ENCODE peak calls at places on chromosomes 11 and 22, in seven cellular contexts. Z is foreskin keratinocyte, J is fibroblast of pulmonary artery, Q is A172, M is small intestine, X is dermis blood vessel endothelial cell, Y is SW480. D is an unnamed sample.

GRCh38 chr11:129973809-129974208 is 28.8 kb downstream of the PRDM10 start:
- DNase-seq in Q (no peak), J (no peak), Y (peak; percentile 32), M (no peak), Z (no peak), X (no peak), D (no peak)

GRCh38 chr11:116696381-116696941 is 76.3 kb downstream of the BUD13 start:
- DNase-seq in Y (peak; percentile 85), Q (peak; percentile 47), X (no peak), M (no peak), J (no peak), Z (no peak), D (no peak)

GRCh38 chr11:11069741-11070550 is 212.1 kb upstream of the ZBED5 start:
- DNase-seq in M (no peak), X (no peak), Y (no peak), Z (no peak), Q (no peak), J (no peak), D (no peak)

GRCh38 chr22:47206819-47207218 is 444.4 kb downstream of the TBC1D22A start:
- DNase-seq in Y (peak; percentile 49), X (no peak), M (peak; percentile 43), Q (no peak), Z (no peak), J (no peak), D (no peak)

GRCh38 chr11:12811861-12812260 is 137.6 kb downstream of the TEAD1 start:
- DNase-seq in Y (peak; percentile 88), J (no peak), Q (no peak), Z (no peak), M (no peak), X (no peak), D (no peak)

GRCh38 chr11:35097814-35098213 is 41.2 kb upstream of the CD44 start:
- DNase-seq in M (no peak), Q (no peak), X (no peak), J (no peak), Y (no peak), Z (no peak), D (no peak)

GRCh38 chr11:69545976-69546617 is 64.6 kb downstream of the LINC01488 start:
- DNase-seq in J (no peak), X (no peak), M (no peak), Q (no peak), Z (no peak), Y (no peak), D (no peak)

GRCh38 chr22:30196867-30197336 is 49.7 kb downstream of the LIF start:
- DNase-seq in X (no peak), Z (no peak), Y (no peak), J (no peak), Q (no peak), M (no peak), D (no peak)

GRCh38 chr11:60880635-60881282 is 13.4 kb downstream of the ZP1 start:
- DNase-seq in J (no peak), Y (no peak), X (no peak), M (no peak), Z (no peak), Q (no peak), D (no peak)

GRCh38 chr11:13261600-13262061 is 16.0 kb upstream of the BMAL1 start:
- DNase-seq in Q (peak; percentile 96), Z (peak; percentile 94), J (peak; percentile 82), M (peak; percentile 29), Y (peak; percentile 91), X (peak; percentile 84), D (no peak)

GRCh38 chr11:118606844-118607228 is 579 bp upstream of the PHLDB1 start:
- DNase-seq in X (no peak), M (no peak), Y (no peak), Q (no peak), J (no peak), Z (no peak), D (no peak)

GRCh38 chr11:23155503-23155902 is 295.2 kb upstream of the CCDC179 start:
- DNase-seq in Z (no peak), Q (no peak), Y (no peak), M (no peak), J (no peak), X (no peak), D (no peak)

GRCh38 chr22:30062256-30062655 is 18.0 kb upstream of the HORMAD2 start:
- DNase-seq in Z (no peak), J (no peak), M (no peak), Y (no peak), Q (no peak), X (no peak), D (no peak)

GRCh38 chr11:123173040-123173855 is 21.8 kb downstream of the CLMP start:
- DNase-seq in Y (peak; percentile 83), Z (peak; percentile 96), J (peak; percentile 92), Q (peak; percentile 86), X (no peak), M (no peak), D (no peak)

GRCh38 chr11:77672276-77672675 is 34.7 kb upstream of the CLNS1A start:
- DNase-seq in Z (no peak), M (peak; percentile 46), X (no peak), J (peak; percentile 95), Q (peak; percentile 98), Y (no peak), D (no peak)

GRCh38 chr22:29330753-29331152 is 15.3 kb upstream of the RASL10A start:
- DNase-seq in Z (no peak), M (no peak), Y (no peak), X (peak; percentile 76), Q (peak; percentile 79), J (peak; percentile 79), D (no peak)

GRCh38 chr11:65217441-65218423 is 36.0 kb downstream of the CAPN1 start:
- DNase-seq in X (no peak), Z (no peak), Q (no peak), Y (no peak), J (no peak), M (no peak), D (no peak)

GRCh38 chr11:2129699-2130366 is 9.4 kb downstream of the IGF2 start:
- DNase-seq in X (no peak), M (no peak), Z (no peak), J (no peak), Q (no peak), Y (no peak), D (no peak)

GRCh38 chr11:78995166-78995565 is 420.5 kb upstream of the NARS2 start:
- DNase-seq in Z (no peak), M (no peak), Q (no peak), X (no peak), Y (no peak), J (no peak), D (no peak)